ENCODE peak calls at places on chromosomes 11 and 22, in seven cellular contexts. D is HepG2, B is SK-N-SH, O is GM12891, A is H1, N is K562, S is GM12878. T is an unnamed sample.
A peak's percentile ranks its signal among the peaks of the same experiment; 100 is the strongest.

GRCh38 chr11:31995525-31996123 is 95.2 kb upstream of the RCN1 start:
- DNase-seq in O (no peak), B (no peak), A (no peak), N (no peak), S (peak; percentile 26), D (no peak), T (no peak)

GRCh38 chr11:12185914-12186313 is 75.5 kb downstream of the MICAL2 start:
- DNase-seq in A (no peak), D (no peak), O (no peak), B (peak; percentile 31), N (no peak), S (no peak), T (no peak)

GRCh38 chr11:9825315-9825714 is 161.4 kb downstream of the SWAP70 start:
- DNase-seq in S (no peak), N (no peak), A (no peak), B (no peak), O (no peak), D (no peak), T (no peak)

GRCh38 chr11:66231561-66231960 is 36.9 kb upstream of the RAB1B start:
- DNase-seq in S (no peak), N (no peak), A (no peak), D (no peak), O (no peak), B (no peak), T (no peak)

GRCh38 chr11:78181155-78181554 is 7.3 kb downstream of the KCTD21 start:
- DNase-seq in N (no peak), S (no peak), O (no peak), A (no peak), D (no peak), B (no peak), T (no peak)

GRCh38 chr11:126840201-126840886 is 160.2 kb downstream of the KIRREL3 start:
- DNase-seq in D (no peak), A (no peak), O (no peak), B (no peak), N (no peak), S (no peak), T (no peak)

GRCh38 chr11:15472405-15472799 is 357.7 kb downstream of the INSC start:
- DNase-seq in S (no peak), O (no peak), D (no peak), B (peak; percentile 38), A (no peak), N (no peak), T (no peak)

GRCh38 chr11:111645657-111646316 is 43.5 kb downstream of the SIK2 start:
- DNase-seq in A (no peak), S (no peak), O (no peak), B (no peak), D (no peak), N (no peak), T (no peak)

GRCh38 chr11:12789574-12789973 is 115.4 kb downstream of the TEAD1 start:
- DNase-seq in O (no peak), B (no peak), N (no peak), S (no peak), D (no peak), A (no peak), T (no peak)

GRCh38 chr11:5384335-5384734 is 723 bp downstream of the OR51M1 start:
- DNase-seq in D (no peak), S (no peak), N (no peak), A (no peak), B (no peak), O (no peak), T (no peak)

GRCh38 chr11:130301002-130301401 is 13.7 kb downstream of the ZBTB44 start:
- DNase-seq in B (no peak), S (no peak), N (no peak), O (no peak), A (no peak), D (no peak), T (no peak)

GRCh38 chr11:84425704-84426103 is 1139.5 kb upstream of the CCDC90B start:
- DNase-seq in A (no peak), O (no peak), B (no peak), D (no peak), N (no peak), S (no peak), T (no peak)

GRCh38 chr22:35315855-35316745 is 16.4 kb downstream of the TOM1 start:
- DNase-seq in S (no peak), B (no peak), A (no peak), D (no peak), O (no peak), N (no peak), T (no peak)

GRCh38 chr11:120413480-120413879 is 77.3 kb downstream of the ARHGEF12 start:
- DNase-seq in B (no peak), O (no peak), A (no peak), N (no peak), D (no peak), S (no peak), T (no peak)

GRCh38 chr22:25878933-25879332 is 136.9 kb downstream of the MYO18B start:
- DNase-seq in B (no peak), D (no peak), A (no peak), N (no peak), S (no peak), O (no peak), T (no peak)

GRCh38 chr22:29481265-29482000 is 1.4 kb downstream of the NEFH start:
- DNase-seq in D (no peak), S (no peak), B (no peak), N (peak; percentile 14), O (no peak), A (peak; percentile 83), T (no peak)
- TF ChIP-seq TAF1 in D (no peak), S (no peak), B (no peak), N (no peak), O (no peak), A (peak; percentile 8), T (no peak)

GRCh38 chr22:40509401-40510134 is 127.0 kb downstream of the MRTFA start:
- DNase-seq in O (no peak), S (no peak), A (no peak), N (no peak), B (no peak), D (no peak), T (no peak)

GRCh38 chr22:40510965-40511364 is 125.6 kb downstream of the MRTFA start:
- DNase-seq in O (no peak), S (no peak), B (no peak), A (no peak), D (no peak), N (no peak), T (no peak)

GRCh38 chr22:40517631-40518030 is 118.9 kb downstream of the MRTFA start:
- DNase-seq in B (no peak), A (no peak), N (no peak), O (no peak), D (no peak), S (no peak), T (no peak)

GRCh38 chr22:40511604-40512003 is 124.9 kb downstream of the MRTFA start:
- DNase-seq in N (no peak), B (no peak), D (no peak), A (no peak), S (no peak), O (no peak), T (no peak)

DNA sequence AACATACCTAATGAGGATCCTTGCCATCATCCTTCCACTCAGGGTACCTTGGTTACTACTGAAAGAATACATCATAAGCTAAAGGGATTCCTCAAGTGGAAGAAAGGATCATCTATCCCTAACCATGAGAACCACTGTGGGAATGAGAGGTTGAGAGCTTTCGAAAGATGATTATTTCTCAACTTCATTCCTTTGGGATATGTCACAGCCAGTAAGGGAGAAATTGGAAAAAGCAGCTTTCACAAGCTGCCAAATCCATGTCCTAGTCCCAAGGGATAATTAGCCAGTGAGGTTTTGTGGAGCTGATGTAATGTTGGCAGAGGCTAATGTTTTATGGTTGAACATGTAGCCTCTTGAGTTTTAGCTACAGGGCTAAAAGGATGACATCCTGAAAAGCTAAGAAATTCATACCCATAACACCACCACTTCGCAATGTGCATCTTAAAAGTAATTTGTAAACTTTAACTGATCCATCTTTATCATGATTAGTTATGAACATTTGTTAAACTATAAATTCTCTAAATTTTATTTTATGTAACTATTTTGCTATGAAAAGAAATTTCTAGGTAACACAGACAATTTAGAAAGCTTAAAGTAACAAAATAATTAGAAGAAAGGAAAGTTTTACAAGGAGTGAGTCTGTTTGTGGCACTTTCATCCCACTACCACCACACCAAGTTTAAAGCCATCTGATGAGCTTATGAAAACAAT is 123.9 kb downstream of the MRTFA start:
- DNase-seq in S (no peak), D (peak; percentile 55), A (no peak), N (no peak), O (no peak), B (no peak), T (no peak)
- TF ChIP-seq POLR2AphosphoS5 in S (no peak), D (no peak), A (no peak), N (no peak), O (no peak), B (no peak), T (no peak)

DNA sequence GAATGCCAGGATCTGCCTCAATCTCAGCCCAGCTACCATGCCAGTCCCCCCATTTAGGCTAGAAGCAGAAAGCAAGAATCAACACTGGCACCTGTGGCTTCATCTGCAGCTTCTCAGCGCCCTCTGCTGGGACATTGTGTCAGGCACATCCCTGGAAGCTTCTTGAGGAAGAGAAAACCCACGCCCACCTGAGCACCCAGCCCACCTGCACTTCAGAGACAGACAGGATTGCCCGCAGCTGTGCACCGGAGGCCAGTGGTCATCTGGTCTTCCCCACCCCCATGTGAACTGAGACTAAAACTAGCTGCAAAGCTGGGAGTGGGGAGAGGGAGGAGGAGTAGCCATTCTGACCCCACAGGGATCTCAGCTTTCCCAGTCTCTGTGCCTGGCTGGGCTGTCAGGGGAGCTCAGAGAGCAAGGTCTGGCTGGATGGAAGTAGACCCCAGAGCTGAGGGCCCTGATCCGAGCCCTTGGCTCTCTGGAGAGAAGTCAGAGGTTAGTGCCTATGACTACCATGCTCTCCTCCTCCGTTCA is 66.8 kb downstream of the FEZ1 start:
- DNase-seq in A (peak; percentile 90), D (peak; percentile 35), N (peak; percentile 75), O (peak; percentile 64), S (no peak), B (peak; percentile 74), T (peak; percentile 60)
- TF ChIP-seq TAF1 in A (no peak), D (no peak), N (no peak), O (no peak), S (no peak), B (no peak), T (no peak)

DNA sequence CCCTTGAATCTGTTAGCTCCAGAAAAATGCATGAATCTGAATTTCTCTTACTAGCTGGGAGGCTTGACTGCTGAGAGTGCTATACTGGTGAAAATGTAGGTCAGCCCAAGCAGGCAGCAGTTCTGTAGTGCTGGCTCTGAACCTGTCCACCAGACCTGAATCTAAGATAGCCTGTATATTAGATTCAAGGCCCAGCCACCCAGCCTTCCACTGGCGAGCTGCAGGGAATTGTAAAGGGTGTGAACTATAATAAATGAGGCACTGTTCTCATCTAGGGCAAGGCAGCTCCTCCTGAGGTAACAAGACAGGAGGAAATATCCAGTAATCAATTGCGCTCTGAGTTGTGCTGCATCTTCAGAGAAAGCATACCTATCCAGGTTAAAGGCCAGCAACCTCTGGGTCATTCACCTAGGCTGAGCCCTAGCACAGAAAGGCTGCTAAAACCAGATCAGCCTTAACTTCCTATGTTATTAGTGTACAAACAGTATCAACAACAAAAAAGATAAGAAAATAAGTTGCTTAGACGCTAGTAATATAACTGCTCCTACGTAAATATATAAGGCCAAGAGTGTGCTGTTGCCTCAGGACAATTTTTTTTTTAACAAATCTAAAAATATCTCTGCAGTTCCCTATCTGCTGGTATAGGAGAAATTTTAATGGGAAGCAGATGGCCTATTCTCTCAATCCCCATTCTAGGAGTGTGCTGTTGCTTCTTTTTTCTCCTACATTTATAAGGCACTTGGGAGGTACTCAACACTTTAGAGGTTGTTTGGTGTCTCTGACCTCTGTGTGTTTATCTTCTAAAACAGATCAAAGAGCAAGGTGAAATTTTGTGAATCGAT is 63.0 kb downstream of the RELT start:
- DNase-seq in S (no peak), O (no peak), A (no peak), B (peak; percentile 61), N (no peak), D (peak; percentile 45), T (no peak)
- TF ChIP-seq POLR2AphosphoS5 in S (no peak), O (no peak), A (no peak), B (no peak), N (no peak), D (no peak), T (no peak)

T was measured in GM12892.